ENCODE peak calls at places on chromosomes 11 and 22, in nine cellular contexts. Y is NCI-H1930; D is Caco-2; Q is germinal center; N is thoracic aorta; X is stimulated activated CD4-positive, alpha-beta T cell treated with anti-CD3 and anti-CD28 coated beads, Interleukin-1b, Interleukin-23, amount 100 ng/mL, for 24 hours; B is cardiac fibroblast; G is NCI-H69; I is kidney epithelial cell. A is an unnamed sample.

GRCh38 chr22:50445071-50445879 is 29.6 kb downstream of the SBF1 start:
- DNase-seq in Y (no peak), D (no peak), Q (no peak), N (no peak), X (no peak), B (no peak), G (peak), I (no peak), A (no peak)

GRCh38 chr11:47616726-47617416 is 22.7 kb upstream of the C1QTNF4 start:
- DNase-seq in Y (peak), D (no peak), Q (no peak), N (no peak), X (no peak), B (peak), G (peak), I (no peak), A (no peak)

GRCh38 chr11:114192841-114193389 is 103.3 kb upstream of the NNMT start:
- DNase-seq in Y (no peak), D (no peak), Q (no peak), N (no peak), X (no peak), B (no peak), G (peak), I (no peak), A (no peak)

GRCh38 chr22:27992294-27993165 is 73.5 kb upstream of the PITPNB start:
- DNase-seq in Y (no peak), D (peak), Q (no peak), N (no peak), X (no peak), B (no peak), G (no peak), I (no peak), A (no peak)

GRCh38 chr11:278001-278951 is at the start of gene NLRP6:
- DNase-seq in Y (no peak), D (no peak), Q (no peak), N (no peak), X (no peak), B (no peak), G (no peak), I (no peak), A (no peak)

GRCh38 chr11:102476069-102476468 is 23.5 kb upstream of the TMEM123 start:
- DNase-seq in Y (no peak), D (no peak), Q (no peak), N (no peak), X (no peak), B (peak), G (peak), I (no peak), A (peak)

GRCh38 chr11:8403310-8403709 is 139.6 kb upstream of the LMO1 start:
- DNase-seq in Y (no peak), D (no peak), Q (no peak), N (no peak), X (no peak), B (peak), G (no peak), I (no peak), A (no peak)

GRCh38 chr11:65236194-65237059 is 25.3 kb upstream of the POLA2 start:
- DNase-seq in Y (no peak), D (no peak), Q (no peak), N (no peak), X (no peak), B (no peak), G (no peak), I (no peak), A (no peak)

GRCh38 chr11:15969281-15969680 is 387.1 kb downstream of the SOX6 start:
- DNase-seq in Y (no peak), D (no peak), Q (no peak), N (no peak), X (no peak), B (peak), G (peak), I (peak), A (no peak)

A was measured in esophagus muscularis mucosa.